ENCODE peak calls at places on chromosomes 3 and 15, in ten cellular contexts. One of them, this sample, is unnamed.

GRCh38 chr3:64186667-64187064 is 38.6 kb downstream of the PRICKLE2 start:
- DNase-seq in A549: no peak
- DNase-seq in psoas muscle: no peak
- DNase-seq in A673: peak; percentile 52
- DNase-seq in AG04450: no peak
- DNase-seq in naive thymus-derived CD4-positive, alpha-beta T cell: no peak
- DNase-seq in ovary: no peak
- DNase-seq in GM23248: no peak
- DNase-seq in left ventricle myocardium inferior: no peak
- DNase-seq in heart right ventricle: no peak
- DNase-seq in this sample: no peak

GRCh38 chr3:29324180-29324651 is 43.3 kb downstream of the RBMS3 start:
- DNase-seq in A673: peak; percentile 45
- DNase-seq in ovary: peak; percentile 62
- DNase-seq in A549: peak; percentile 18
- DNase-seq in AG04450: no peak
- DNase-seq in psoas muscle: peak; percentile 50
- DNase-seq in left ventricle myocardium inferior: peak; percentile 22
- DNase-seq in naive thymus-derived CD4-positive, alpha-beta T cell: no peak
- DNase-seq in GM23248: peak; percentile 87
- DNase-seq in heart right ventricle: peak; percentile 67
- DNase-seq in this sample: no peak

GRCh38 chr3:89851974-89852621 is 744.7 kb downstream of the EPHA3 start:
- DNase-seq in GM23248: peak; percentile 27
- DNase-seq in A549: no peak
- DNase-seq in A673: peak; percentile 92
- DNase-seq in psoas muscle: no peak
- DNase-seq in heart right ventricle: peak; percentile 23
- DNase-seq in left ventricle myocardium inferior: no peak
- DNase-seq in naive thymus-derived CD4-positive, alpha-beta T cell: no peak
- DNase-seq in ovary: peak; percentile 18
- DNase-seq in AG04450: no peak
- DNase-seq in this sample: no peak

GRCh38 chr3:113241292-113242033 is 30.1 kb downstream of the BOC start:
- DNase-seq in AG04450: no peak
- DNase-seq in left ventricle myocardium inferior: no peak
- DNase-seq in A673: peak; percentile 73
- DNase-seq in A549: no peak
- DNase-seq in heart right ventricle: no peak
- DNase-seq in naive thymus-derived CD4-positive, alpha-beta T cell: no peak
- DNase-seq in GM23248: peak; percentile 59
- DNase-seq in ovary: peak; percentile 39
- DNase-seq in psoas muscle: no peak
- DNase-seq in this sample: no peak

GRCh38 chr3:15405448-15406050 is 21.8 kb downstream of the METTL6 start:
- DNase-seq in psoas muscle: no peak
- DNase-seq in heart right ventricle: no peak
- DNase-seq in naive thymus-derived CD4-positive, alpha-beta T cell: peak; percentile 49
- DNase-seq in GM23248: peak; percentile 77
- DNase-seq in left ventricle myocardium inferior: no peak
- DNase-seq in A673: peak; percentile 73
- DNase-seq in AG04450: peak; percentile 23
- DNase-seq in ovary: peak; percentile 32
- DNase-seq in A549: peak; percentile 71
- DNase-seq in this sample: no peak

GRCh38 chr3:159260049-159260662 is 458.3 kb downstream of the MFSD1 start:
- DNase-seq in ovary: peak; percentile 50
- DNase-seq in left ventricle myocardium inferior: no peak
- DNase-seq in GM23248: peak; percentile 88
- DNase-seq in AG04450: peak; percentile 68
- DNase-seq in A549: peak; percentile 19
- DNase-seq in A673: peak; percentile 67
- DNase-seq in psoas muscle: no peak
- DNase-seq in naive thymus-derived CD4-positive, alpha-beta T cell: peak; percentile 25
- DNase-seq in heart right ventricle: peak; percentile 30
- DNase-seq in this sample: peak; percentile 40

GRCh38 chr15:71575474-71576045 is 234.8 kb upstream of the NR2E3 start:
- DNase-seq in psoas muscle: no peak
- DNase-seq in AG04450: no peak
- DNase-seq in A673: peak; percentile 24
- DNase-seq in heart right ventricle: no peak
- DNase-seq in A549: peak; percentile 25
- DNase-seq in left ventricle myocardium inferior: no peak
- DNase-seq in naive thymus-derived CD4-positive, alpha-beta T cell: no peak
- DNase-seq in GM23248: peak; percentile 47
- DNase-seq in ovary: no peak
- DNase-seq in this sample: no peak

GRCh38 chr3:131738095-131738494 is 235.3 kb upstream of the MRPL3 start:
- DNase-seq in A549: no peak
- DNase-seq in AG04450: no peak
- DNase-seq in psoas muscle: no peak
- DNase-seq in ovary: no peak
- DNase-seq in naive thymus-derived CD4-positive, alpha-beta T cell: no peak
- DNase-seq in heart right ventricle: no peak
- DNase-seq in A673: peak; percentile 81
- DNase-seq in left ventricle myocardium inferior: no peak
- DNase-seq in GM23248: peak; percentile 40
- DNase-seq in this sample: no peak

GRCh38 chr3:12135029-12135634 is 23.6 kb downstream of the TIMP4 start:
- DNase-seq in GM23248: peak; percentile 82
- DNase-seq in ovary: peak; percentile 77
- DNase-seq in A673: peak; percentile 68
- DNase-seq in A549: peak; percentile 64
- DNase-seq in psoas muscle: peak; percentile 72
- DNase-seq in left ventricle myocardium inferior: peak; percentile 74
- DNase-seq in heart right ventricle: peak; percentile 55
- DNase-seq in AG04450: no peak
- DNase-seq in naive thymus-derived CD4-positive, alpha-beta T cell: peak; percentile 50
- DNase-seq in this sample: no peak

GRCh38 chr15:68658151-68658550 is 79.4 kb downstream of the CORO2B start:
- DNase-seq in heart right ventricle: no peak
- DNase-seq in left ventricle myocardium inferior: peak; percentile 36
- DNase-seq in psoas muscle: no peak
- DNase-seq in ovary: no peak
- DNase-seq in A673: no peak
- DNase-seq in GM23248: no peak
- DNase-seq in A549: no peak
- DNase-seq in AG04450: no peak
- DNase-seq in naive thymus-derived CD4-positive, alpha-beta T cell: no peak
- DNase-seq in this sample: no peak

GRCh38 chr15:41886741-41887140 is 7.1 kb downstream of the SPTBN5 start:
- DNase-seq in left ventricle myocardium inferior: no peak
- DNase-seq in psoas muscle: no peak
- DNase-seq in heart right ventricle: no peak
- DNase-seq in A549: no peak
- DNase-seq in GM23248: no peak
- DNase-seq in A673: peak; percentile 35
- DNase-seq in AG04450: no peak
- DNase-seq in ovary: no peak
- DNase-seq in naive thymus-derived CD4-positive, alpha-beta T cell: no peak
- DNase-seq in this sample: no peak

GRCh38 chr15:52361975-52362494 is 66.4 kb upstream of the MYO5C start:
- DNase-seq in A549: no peak
- DNase-seq in ovary: no peak
- DNase-seq in AG04450: no peak
- DNase-seq in heart right ventricle: no peak
- DNase-seq in left ventricle myocardium inferior: no peak
- DNase-seq in psoas muscle: no peak
- DNase-seq in naive thymus-derived CD4-positive, alpha-beta T cell: no peak
- DNase-seq in GM23248: no peak
- DNase-seq in A673: no peak
- DNase-seq in this sample: no peak

GRCh38 chr3:137769321-137770065 is 5.4 kb downstream of the SOX14 start:
- DNase-seq in left ventricle myocardium inferior: no peak
- DNase-seq in A549: no peak
- DNase-seq in ovary: no peak
- DNase-seq in AG04450: no peak
- DNase-seq in A673: no peak
- DNase-seq in heart right ventricle: no peak
- DNase-seq in psoas muscle: no peak
- DNase-seq in naive thymus-derived CD4-positive, alpha-beta T cell: no peak
- DNase-seq in GM23248: no peak
- DNase-seq in this sample: no peak

GRCh38 chr3:137771401-137772230 is 7.5 kb downstream of the SOX14 start:
- DNase-seq in left ventricle myocardium inferior: no peak
- DNase-seq in heart right ventricle: no peak
- DNase-seq in naive thymus-derived CD4-positive, alpha-beta T cell: no peak
- DNase-seq in GM23248: no peak
- DNase-seq in psoas muscle: no peak
- DNase-seq in A549: no peak
- DNase-seq in ovary: no peak
- DNase-seq in A673: no peak
- DNase-seq in AG04450: no peak
- DNase-seq in this sample: no peak

GRCh38 chr3:137770066-137770805 is 6.1 kb downstream of the SOX14 start:
- DNase-seq in naive thymus-derived CD4-positive, alpha-beta T cell: no peak
- DNase-seq in ovary: no peak
- DNase-seq in psoas muscle: no peak
- DNase-seq in AG04450: no peak
- DNase-seq in GM23248: no peak
- DNase-seq in A673: no peak
- DNase-seq in A549: no peak
- DNase-seq in heart right ventricle: no peak
- DNase-seq in left ventricle myocardium inferior: no peak
- DNase-seq in this sample: no peak

GRCh38 chr3:137772231-137772617 is 8.1 kb downstream of the SOX14 start:
- DNase-seq in GM23248: no peak
- DNase-seq in heart right ventricle: no peak
- DNase-seq in ovary: no peak
- DNase-seq in A673: no peak
- DNase-seq in AG04450: no peak
- DNase-seq in A549: no peak
- DNase-seq in naive thymus-derived CD4-positive, alpha-beta T cell: no peak
- DNase-seq in left ventricle myocardium inferior: no peak
- DNase-seq in psoas muscle: no peak
- DNase-seq in this sample: no peak

GRCh38 chr3:137770821-137771399 is 6.8 kb downstream of the SOX14 start:
- DNase-seq in heart right ventricle: no peak
- DNase-seq in A673: no peak
- DNase-seq in left ventricle myocardium inferior: no peak
- DNase-seq in AG04450: no peak
- DNase-seq in naive thymus-derived CD4-positive, alpha-beta T cell: no peak
- DNase-seq in psoas muscle: no peak
- DNase-seq in GM23248: peak; percentile 27
- DNase-seq in ovary: no peak
- DNase-seq in A549: no peak
- DNase-seq in this sample: no peak
- H3K9me3 ChIP-seq in heart right ventricle: no peaks in the 10 kb centered on the region
- H3K9me3 ChIP-seq in A673: no peaks in the 10 kb centered on the region
- H3K9me3 ChIP-seq in left ventricle myocardium inferior: no peaks in the 10 kb centered on the region
- H3K9me3 ChIP-seq in AG04450: peaks cover 12% of the 10 kb centered on the region
- H3K9me3 ChIP-seq in naive thymus-derived CD4-positive, alpha-beta T cell: no peaks in the 10 kb centered on the region
- H3K9me3 ChIP-seq in psoas muscle: no peaks in the 10 kb centered on the region
- H3K9me3 ChIP-seq in GM23248: no peaks in the 10 kb centered on the region
- H3K9me3 ChIP-seq in ovary: no peaks in the 10 kb centered on the region
- H3K9me3 ChIP-seq in A549: no peaks in the 10 kb centered on the region
- H3K9me3 ChIP-seq in this sample: no peaks in the 10 kb centered on the region

DNA sequence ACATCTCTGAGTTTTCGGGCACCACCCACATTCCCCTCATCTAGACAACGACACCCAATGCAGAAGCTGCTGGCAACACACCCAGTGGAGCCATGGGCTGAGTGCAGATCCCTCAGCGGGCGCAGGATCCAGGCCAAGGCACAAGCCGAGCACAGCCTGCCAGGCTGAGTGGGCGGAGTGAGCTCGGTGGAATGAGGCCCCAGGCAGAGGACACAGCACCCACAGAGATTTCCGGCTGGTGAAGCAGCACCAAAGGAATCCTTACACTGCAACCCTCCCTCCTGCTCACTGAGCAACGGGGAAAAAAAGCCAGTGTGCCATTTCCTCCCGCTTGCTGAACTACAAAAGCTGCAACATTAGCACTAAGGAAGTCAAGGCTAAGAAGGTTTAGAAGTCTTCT is 34.2 kb downstream of the ZMAT3 start:
- DNase-seq in ovary: no peak
- DNase-seq in naive thymus-derived CD4-positive, alpha-beta T cell: peak; percentile 77
- DNase-seq in psoas muscle: peak; percentile 48
- DNase-seq in A549: no peak
- DNase-seq in AG04450: no peak
- DNase-seq in heart right ventricle: peak; percentile 58
- DNase-seq in GM23248: peak; percentile 99
- DNase-seq in left ventricle myocardium inferior: peak; percentile 48
- DNase-seq in A673: peak; percentile 91
- DNase-seq in this sample: peak; percentile 76
- H3K9me3 ChIP-seq in ovary: no peaks in the 10 kb centered on the region
- H3K9me3 ChIP-seq in naive thymus-derived CD4-positive, alpha-beta T cell: no peaks in the 10 kb centered on the region
- H3K9me3 ChIP-seq in psoas muscle: no peaks in the 10 kb centered on the region
- H3K9me3 ChIP-seq in A549: no peaks in the 10 kb centered on the region
- H3K9me3 ChIP-seq in AG04450: peaks cover 10% of the 10 kb centered on the region
- H3K9me3 ChIP-seq in heart right ventricle: peaks cover 7% of the 10 kb centered on the region
- H3K9me3 ChIP-seq in GM23248: no peaks in the 10 kb centered on the region
- H3K9me3 ChIP-seq in left ventricle myocardium inferior: no peaks in the 10 kb centered on the region
- H3K9me3 ChIP-seq in A673: no peaks in the 10 kb centered on the region
- H3K9me3 ChIP-seq in this sample: no peaks in the 10 kb centered on the region

DNA sequence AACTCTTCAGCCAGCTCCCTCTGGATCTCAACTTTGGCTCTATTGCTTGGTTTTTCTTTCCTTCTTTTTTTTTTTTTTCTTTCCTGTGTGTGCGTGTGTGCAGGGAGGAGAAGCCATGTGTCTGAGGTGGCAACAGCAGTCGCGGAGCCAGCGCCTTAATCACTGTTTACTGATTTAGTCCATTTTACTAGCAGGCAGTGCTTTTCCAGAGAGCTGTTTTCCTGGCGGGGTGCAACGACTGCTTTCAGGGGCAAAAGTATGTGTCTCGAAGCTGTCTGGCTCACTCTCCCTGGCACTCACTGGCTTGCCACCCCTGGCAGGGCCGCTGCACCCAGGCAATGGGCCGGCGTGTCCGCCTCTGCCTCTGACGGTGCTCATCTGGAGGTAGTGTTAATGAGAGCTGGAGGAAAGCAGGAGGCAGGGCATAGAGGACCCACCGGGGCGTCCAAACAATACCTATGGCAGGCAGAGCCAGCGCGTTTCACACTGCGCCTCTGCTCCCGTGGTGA is 835.4 kb upstream of the NR2F2 start:
- DNase-seq in ovary: peak; percentile 37
- DNase-seq in psoas muscle: no peak
- DNase-seq in A673: no peak
- DNase-seq in heart right ventricle: no peak
- DNase-seq in naive thymus-derived CD4-positive, alpha-beta T cell: no peak
- DNase-seq in A549: no peak
- DNase-seq in AG04450: no peak
- DNase-seq in GM23248: peak; percentile 44
- DNase-seq in left ventricle myocardium inferior: no peak
- DNase-seq in this sample: no peak
- H3K9me3 ChIP-seq in ovary: no peaks in the 10 kb centered on the region
- H3K9me3 ChIP-seq in psoas muscle: no peaks in the 10 kb centered on the region
- H3K9me3 ChIP-seq in A673: no peaks in the 10 kb centered on the region
- H3K9me3 ChIP-seq in heart right ventricle: no peaks in the 10 kb centered on the region
- H3K9me3 ChIP-seq in naive thymus-derived CD4-positive, alpha-beta T cell: no peaks in the 10 kb centered on the region
- H3K9me3 ChIP-seq in A549: no peaks in the 10 kb centered on the region
- H3K9me3 ChIP-seq in AG04450: no peaks in the 10 kb centered on the region
- H3K9me3 ChIP-seq in GM23248: no peaks in the 10 kb centered on the region
- H3K9me3 ChIP-seq in left ventricle myocardium inferior: no peaks in the 10 kb centered on the region
- H3K9me3 ChIP-seq in this sample: no peaks in the 10 kb centered on the region

DNA sequence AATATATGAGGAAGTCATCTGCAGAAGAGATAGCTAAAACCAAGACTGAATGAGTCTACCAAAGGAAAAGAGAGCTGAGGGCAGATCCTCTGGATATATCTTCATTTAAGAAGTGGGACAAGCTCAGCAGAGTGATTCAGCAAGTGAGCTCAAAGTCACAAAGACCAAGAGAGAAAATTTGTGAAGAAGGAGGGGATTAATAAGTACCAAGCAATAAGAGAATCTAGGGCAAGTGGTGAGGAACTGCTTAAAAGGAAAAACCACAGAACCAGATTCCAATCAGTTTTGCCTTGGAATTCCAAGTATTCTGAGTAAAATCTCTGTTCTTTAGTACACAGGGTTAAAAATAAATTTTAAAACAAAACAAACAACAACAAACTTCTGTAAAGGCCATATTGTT is 3.6 kb downstream of the EHHADH start:
- DNase-seq in A673: no peak
- DNase-seq in heart right ventricle: no peak
- DNase-seq in ovary: no peak
- DNase-seq in AG04450: no peak
- DNase-seq in psoas muscle: no peak
- DNase-seq in left ventricle myocardium inferior: no peak
- DNase-seq in GM23248: no peak
- DNase-seq in A549: no peak
- DNase-seq in naive thymus-derived CD4-positive, alpha-beta T cell: no peak
- DNase-seq in this sample: no peak
- H3K9me3 ChIP-seq in A673: no peaks in the 10 kb centered on the region
- H3K9me3 ChIP-seq in heart right ventricle: peaks cover 2% of the 10 kb centered on the region
- H3K9me3 ChIP-seq in ovary: no peaks in the 10 kb centered on the region
- H3K9me3 ChIP-seq in AG04450: no peaks in the 10 kb centered on the region
- H3K9me3 ChIP-seq in psoas muscle: no peaks in the 10 kb centered on the region
- H3K9me3 ChIP-seq in left ventricle myocardium inferior: no peaks in the 10 kb centered on the region
- H3K9me3 ChIP-seq in GM23248: no peaks in the 10 kb centered on the region
- H3K9me3 ChIP-seq in A549: no peaks in the 10 kb centered on the region
- H3K9me3 ChIP-seq in naive thymus-derived CD4-positive, alpha-beta T cell: no peaks in the 10 kb centered on the region
- H3K9me3 ChIP-seq in this sample: no peaks in the 10 kb centered on the region

This sample was measured in SK-N-MC.